ENCODE peak calls at places on chromosome 10, in five cellular contexts. One of them, this sample, is unnamed.

GRCh38 chr10:16792675-16793074 is 24.5 kb downstream of the RSU1 start:
- DNase-seq in fibroblast of villous mesenchyme: peak; percentile 46
- DNase-seq in foreskin fibroblast: no peak
- DNase-seq in fibroblast of mammary gland: no peak
- DNase-seq in CD8-positive, alpha-beta T cell: no peak
- DNase-seq in this sample: peak; percentile 38

GRCh38 chr10:46225597-46225996 is 61.2 kb upstream of the ANTXRL start:
- DNase-seq in fibroblast of villous mesenchyme: no peak
- DNase-seq in foreskin fibroblast: no peak
- DNase-seq in CD8-positive, alpha-beta T cell: no peak
- DNase-seq in fibroblast of mammary gland: no peak
- DNase-seq in this sample: no peak

GRCh38 chr10:83373659-83374058 is 765.6 kb upstream of the GHITM start:
- DNase-seq in fibroblast of villous mesenchyme: peak; percentile 2
- DNase-seq in foreskin fibroblast: no peak
- DNase-seq in fibroblast of mammary gland: no peak
- DNase-seq in CD8-positive, alpha-beta T cell: no peak
- DNase-seq in this sample: no peak

GRCh38 chr10:24261627-24262026 is 52.7 kb downstream of the KIAA1217 start:
- DNase-seq in CD8-positive, alpha-beta T cell: no peak
- DNase-seq in foreskin fibroblast: no peak
- DNase-seq in fibroblast of mammary gland: no peak
- DNase-seq in fibroblast of villous mesenchyme: no peak
- DNase-seq in this sample: no peak

GRCh38 chr10:14579405-14579804 is 195.3 kb downstream of the FAM107B start:
- DNase-seq in CD8-positive, alpha-beta T cell: no peak
- DNase-seq in fibroblast of mammary gland: no peak
- DNase-seq in fibroblast of villous mesenchyme: peak; percentile 70
- DNase-seq in foreskin fibroblast: peak; percentile 13
- DNase-seq in this sample: no peak

GRCh38 chr10:114779803-114780609 is 41.6 kb upstream of the FHIP2A start:
- DNase-seq in fibroblast of mammary gland: peak; percentile 85
- DNase-seq in CD8-positive, alpha-beta T cell: no peak
- DNase-seq in fibroblast of villous mesenchyme: peak; percentile 87
- DNase-seq in foreskin fibroblast: peak; percentile 78
- DNase-seq in this sample: peak; percentile 82

GRCh38 chr10:43623351-43623750 is 17.1 kb downstream of the ZNF485 start:
- DNase-seq in fibroblast of villous mesenchyme: peak; percentile 60
- DNase-seq in foreskin fibroblast: no peak
- DNase-seq in fibroblast of mammary gland: peak; percentile 17
- DNase-seq in CD8-positive, alpha-beta T cell: no peak
- DNase-seq in this sample: no peak

GRCh38 chr10:44949127-44949802 is 10.3 kb upstream of the RASSF4 start:
- DNase-seq in fibroblast of mammary gland: no peak
- DNase-seq in CD8-positive, alpha-beta T cell: no peak
- DNase-seq in fibroblast of villous mesenchyme: no peak
- DNase-seq in foreskin fibroblast: no peak
- DNase-seq in this sample: no peak

GRCh38 chr10:92990615-92991014 is 70.0 kb upstream of the CYP26C1 start:
- DNase-seq in fibroblast of mammary gland: peak; percentile 33
- DNase-seq in CD8-positive, alpha-beta T cell: no peak
- DNase-seq in foreskin fibroblast: no peak
- DNase-seq in fibroblast of villous mesenchyme: peak; percentile 33
- DNase-seq in this sample: peak; percentile 30

GRCh38 chr10:48501806-48502771 is 102.8 kb downstream of the ARHGAP22 start:
- DNase-seq in CD8-positive, alpha-beta T cell: no peak
- DNase-seq in fibroblast of villous mesenchyme: no peak
- DNase-seq in fibroblast of mammary gland: no peak
- DNase-seq in foreskin fibroblast: no peak
- DNase-seq in this sample: no peak

GRCh38 chr10:8279598-8279997 is 225.1 kb downstream of the GATA3 start:
- DNase-seq in fibroblast of mammary gland: no peak
- DNase-seq in CD8-positive, alpha-beta T cell: no peak
- DNase-seq in foreskin fibroblast: no peak
- DNase-seq in fibroblast of villous mesenchyme: peak; percentile 60
- DNase-seq in this sample: peak; percentile 14

GRCh38 chr10:23343591-23344225 is 889 bp downstream of the C10orf67 start:
- DNase-seq in fibroblast of mammary gland: peak; percentile 40
- DNase-seq in fibroblast of villous mesenchyme: peak; percentile 49
- DNase-seq in CD8-positive, alpha-beta T cell: peak; percentile 26
- DNase-seq in foreskin fibroblast: peak; percentile 21
- DNase-seq in this sample: no peak

GRCh38 chr10:688621-689426 is 644 bp downstream of the DIP2C start:
- DNase-seq in fibroblast of villous mesenchyme: peak; percentile 52
- DNase-seq in CD8-positive, alpha-beta T cell: no peak
- DNase-seq in fibroblast of mammary gland: peak; percentile 50
- DNase-seq in foreskin fibroblast: peak; percentile 43
- DNase-seq in this sample: peak; percentile 37

GRCh38 chr10:55820071-55820470 is 541.0 kb downstream of the ZWINT start:
- DNase-seq in foreskin fibroblast: no peak
- DNase-seq in CD8-positive, alpha-beta T cell: no peak
- DNase-seq in fibroblast of mammary gland: no peak
- DNase-seq in fibroblast of villous mesenchyme: no peak
- DNase-seq in this sample: no peak

GRCh38 chr10:66637273-66638036 is 288.4 kb upstream of the LRRTM3 start:
- DNase-seq in foreskin fibroblast: no peak
- DNase-seq in CD8-positive, alpha-beta T cell: no peak
- DNase-seq in fibroblast of mammary gland: no peak
- DNase-seq in fibroblast of villous mesenchyme: no peak
- DNase-seq in this sample: no peak

GRCh38 chr10:13100349-13101294 is 659 bp downstream of the OPTN start:
- DNase-seq in CD8-positive, alpha-beta T cell: peak; percentile 23
- DNase-seq in fibroblast of villous mesenchyme: peak; percentile 68
- DNase-seq in fibroblast of mammary gland: peak; percentile 31
- DNase-seq in foreskin fibroblast: no peak
- DNase-seq in this sample: peak; percentile 20

GRCh38 chr10:101064415-101065030 is 2.7 kb downstream of the KAZALD1 start:
- DNase-seq in CD8-positive, alpha-beta T cell: no peak
- DNase-seq in foreskin fibroblast: no peak
- DNase-seq in fibroblast of villous mesenchyme: no peak
- DNase-seq in fibroblast of mammary gland: no peak
- DNase-seq in this sample: no peak

GRCh38 chr10:42488416-42488815 is 150.0 kb downstream of the ZNF33B start:
- DNase-seq in fibroblast of villous mesenchyme: peak; percentile 50
- DNase-seq in fibroblast of mammary gland: no peak
- DNase-seq in CD8-positive, alpha-beta T cell: no peak
- DNase-seq in foreskin fibroblast: peak; percentile 16
- DNase-seq in this sample: peak; percentile 57

GRCh38 chr10:79068562-79069324 is at the start of gene ZMIZ1:
- DNase-seq in CD8-positive, alpha-beta T cell: peak; percentile 80
- DNase-seq in fibroblast of villous mesenchyme: peak; percentile 95
- DNase-seq in foreskin fibroblast: peak; percentile 91
- DNase-seq in fibroblast of mammary gland: peak; percentile 90
- DNase-seq in this sample: peak; percentile 94
- TF ChIP-seq CTCF in CD8-positive, alpha-beta T cell: no peak
- TF ChIP-seq CTCF in fibroblast of villous mesenchyme: peak; percentile 8
- TF ChIP-seq CTCF in foreskin fibroblast: peak; percentile 9
- TF ChIP-seq CTCF in fibroblast of mammary gland: no peak
- TF ChIP-seq CTCF in this sample: peak; percentile 23

DNA sequence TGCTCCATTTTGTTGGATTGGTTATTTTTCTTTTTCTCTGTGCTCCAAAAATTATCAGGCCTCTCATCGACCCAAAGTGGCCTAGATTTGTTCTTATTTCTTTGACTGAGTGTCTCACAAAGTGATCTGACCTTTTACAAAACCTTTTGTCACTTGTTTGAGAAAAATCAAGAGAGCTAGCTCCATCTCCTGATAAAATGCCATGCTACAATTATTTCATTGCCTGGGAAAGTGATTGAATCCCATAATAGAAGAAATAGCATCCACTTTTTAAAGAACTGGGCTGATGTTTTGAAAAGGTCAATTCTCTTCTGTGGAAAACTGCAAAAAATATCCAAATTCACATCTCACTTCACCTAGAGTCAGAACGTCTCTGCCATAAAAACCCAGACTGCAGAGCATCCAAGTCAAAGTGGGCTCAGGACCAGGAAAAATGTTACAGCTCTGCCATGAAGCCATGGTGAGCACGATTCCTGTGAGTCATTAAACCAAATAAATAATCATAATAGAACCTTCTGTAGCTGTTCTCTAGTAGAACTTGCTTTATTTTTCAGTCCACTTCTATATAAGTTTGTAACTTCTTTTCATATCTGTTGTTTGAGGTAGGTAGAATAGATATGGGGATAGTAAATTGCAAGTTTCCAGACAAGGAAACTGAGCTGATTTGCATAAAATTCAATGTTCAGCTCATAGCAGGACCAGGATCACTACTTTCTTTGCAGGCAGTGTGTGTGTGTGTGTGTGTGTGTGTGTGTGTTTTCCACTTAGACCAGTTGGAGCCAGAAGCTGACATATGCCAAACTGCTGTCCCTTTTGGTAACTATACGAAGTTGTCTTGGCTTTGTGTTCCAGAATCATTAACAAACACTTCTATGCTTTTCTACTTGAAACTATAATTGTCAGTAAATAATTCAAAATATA is 632.5 kb upstream of the ANKRD30A start:
- DNase-seq in foreskin fibroblast: no peak
- DNase-seq in CD8-positive, alpha-beta T cell: no peak
- DNase-seq in fibroblast of mammary gland: peak; percentile 83
- DNase-seq in fibroblast of villous mesenchyme: no peak
- DNase-seq in this sample: no peak
- TF ChIP-seq CTCF in foreskin fibroblast: no peak
- TF ChIP-seq CTCF in CD8-positive, alpha-beta T cell: no peak
- TF ChIP-seq CTCF in fibroblast of mammary gland: no peak
- TF ChIP-seq CTCF in fibroblast of villous mesenchyme: no peak
- TF ChIP-seq CTCF in this sample: no peak

DNA sequence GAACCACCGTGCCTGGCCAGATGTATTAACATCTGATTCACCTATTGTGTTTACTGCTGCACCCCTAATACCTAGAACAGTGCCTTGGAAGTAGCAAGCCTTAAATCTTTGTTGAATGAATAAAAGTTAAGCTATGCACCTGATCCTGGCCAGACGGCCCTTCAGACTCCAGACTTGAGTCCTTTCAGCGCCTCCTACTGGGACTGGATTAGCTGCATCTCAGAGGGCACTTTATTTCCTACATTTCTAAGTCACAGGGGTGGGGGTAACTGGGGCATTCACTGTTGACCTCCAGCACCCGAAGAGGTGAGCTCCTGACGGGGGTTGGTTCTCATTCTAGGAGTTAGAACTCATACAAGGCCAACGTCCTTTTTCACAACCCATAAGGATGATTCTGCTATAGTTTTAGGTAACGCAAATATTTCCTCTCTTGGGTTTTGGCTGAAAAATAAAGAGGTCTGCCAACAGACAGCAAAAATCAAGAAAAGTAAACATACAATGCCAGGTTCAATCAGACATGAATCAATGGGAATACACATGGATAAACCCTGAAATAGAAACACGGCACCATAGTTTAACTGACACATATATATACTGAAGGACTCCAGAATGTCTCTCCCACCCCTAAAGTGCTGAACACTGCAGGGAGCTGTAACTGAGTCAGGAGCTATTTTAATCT is 48.0 kb upstream of the DLG5 start:
- DNase-seq in fibroblast of mammary gland: peak; percentile 70
- DNase-seq in fibroblast of villous mesenchyme: peak; percentile 65
- DNase-seq in CD8-positive, alpha-beta T cell: no peak
- DNase-seq in foreskin fibroblast: peak; percentile 18
- DNase-seq in this sample: no peak
- TF ChIP-seq CTCF in fibroblast of mammary gland: peak; percentile 50
- TF ChIP-seq CTCF in fibroblast of villous mesenchyme: peak; percentile 62
- TF ChIP-seq CTCF in CD8-positive, alpha-beta T cell: no peak
- TF ChIP-seq CTCF in foreskin fibroblast: peak; percentile 41
- TF ChIP-seq CTCF in this sample: peak; percentile 71

DNA sequence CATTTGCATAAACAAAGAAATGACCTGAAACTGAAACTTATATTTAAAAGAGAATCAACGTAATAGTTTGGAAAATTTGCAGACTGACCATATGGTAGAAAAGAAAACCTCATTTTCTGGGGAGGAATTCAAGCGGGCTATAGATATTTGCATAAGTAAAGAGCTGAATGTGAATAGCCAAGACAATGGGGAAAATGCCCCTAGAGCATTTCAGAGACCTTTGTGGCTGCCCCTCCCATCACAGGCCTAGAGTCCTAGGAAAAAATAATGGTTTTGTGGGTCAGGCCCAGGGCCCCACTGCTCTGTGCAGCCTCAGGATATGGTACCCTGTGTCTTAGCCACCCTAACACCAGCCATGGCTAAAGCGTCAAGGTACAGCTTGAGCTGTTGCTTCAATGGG is 480.6 kb upstream of the MBL2 start:
- DNase-seq in CD8-positive, alpha-beta T cell: no peak
- DNase-seq in fibroblast of villous mesenchyme: no peak
- DNase-seq in fibroblast of mammary gland: no peak
- DNase-seq in foreskin fibroblast: no peak
- DNase-seq in this sample: no peak
- TF ChIP-seq CTCF in CD8-positive, alpha-beta T cell: no peak
- TF ChIP-seq CTCF in fibroblast of villous mesenchyme: no peak
- TF ChIP-seq CTCF in fibroblast of mammary gland: no peak
- TF ChIP-seq CTCF in foreskin fibroblast: no peak
- TF ChIP-seq CTCF in this sample: no peak

GRCh38 chr10:119161680-119162079 is 3.8 kb downstream of the SFXN4 start:
- DNase-seq in CD8-positive, alpha-beta T cell: no peak
- DNase-seq in fibroblast of mammary gland: peak; percentile 65
- DNase-seq in foreskin fibroblast: peak; percentile 14
- DNase-seq in fibroblast of villous mesenchyme: peak; percentile 42
- DNase-seq in this sample: no peak
- TF ChIP-seq CTCF in CD8-positive, alpha-beta T cell: no peak
- TF ChIP-seq CTCF in fibroblast of mammary gland: peak; percentile 3
- TF ChIP-seq CTCF in foreskin fibroblast: no peak
- TF ChIP-seq CTCF in fibroblast of villous mesenchyme: peak; percentile 22
- TF ChIP-seq CTCF in this sample: no peak

GRCh38 chr10:34737772-34738169 is 77.3 kb downstream of the PARD3 start:
- DNase-seq in foreskin fibroblast: no peak
- DNase-seq in CD8-positive, alpha-beta T cell: no peak
- DNase-seq in fibroblast of mammary gland: no peak
- DNase-seq in fibroblast of villous mesenchyme: no peak
- DNase-seq in this sample: no peak
- TF ChIP-seq CTCF in foreskin fibroblast: no peak
- TF ChIP-seq CTCF in CD8-positive, alpha-beta T cell: no peak
- TF ChIP-seq CTCF in fibroblast of mammary gland: no peak
- TF ChIP-seq CTCF in fibroblast of villous mesenchyme: no peak
- TF ChIP-seq CTCF in this sample: no peak

DNA sequence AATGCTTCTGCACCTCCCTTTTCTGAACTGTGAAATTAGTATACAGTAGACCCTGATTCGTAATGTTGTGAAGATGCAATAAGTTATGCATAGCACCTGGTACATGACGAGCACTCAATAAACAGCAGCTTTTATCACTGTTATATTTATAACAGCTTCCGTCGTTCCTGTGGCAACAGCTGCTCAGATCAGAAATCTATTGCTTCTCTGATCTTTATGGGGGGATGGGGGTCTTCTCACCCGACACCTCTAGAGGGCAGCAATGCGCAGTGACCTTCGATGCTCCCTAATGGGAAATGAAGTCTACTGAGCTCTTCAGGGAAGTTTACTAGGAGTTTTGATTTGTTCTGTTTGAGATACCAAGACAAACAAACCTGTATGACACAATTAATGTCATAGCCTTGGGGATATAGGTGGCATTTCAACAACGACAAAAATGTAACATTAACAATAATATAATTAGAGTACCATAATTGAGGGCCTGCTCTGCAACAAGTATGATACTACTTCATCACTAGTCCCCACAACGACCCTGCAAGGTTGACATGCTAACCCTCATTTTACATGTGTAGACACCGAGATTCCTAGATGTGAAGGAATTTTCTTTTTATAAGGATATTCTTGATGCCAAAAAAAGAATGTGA is 289.6 kb downstream of the SFMBT2 start:
- DNase-seq in CD8-positive, alpha-beta T cell: peak; percentile 79
- DNase-seq in foreskin fibroblast: no peak
- DNase-seq in fibroblast of mammary gland: peak; percentile 40
- DNase-seq in fibroblast of villous mesenchyme: peak; percentile 33
- DNase-seq in this sample: no peak
- TF ChIP-seq CTCF in CD8-positive, alpha-beta T cell: peak; percentile 61
- TF ChIP-seq CTCF in foreskin fibroblast: no peak
- TF ChIP-seq CTCF in fibroblast of mammary gland: peak; percentile 71
- TF ChIP-seq CTCF in fibroblast of villous mesenchyme: peak; percentile 64
- TF ChIP-seq CTCF in this sample: peak; percentile 35

This sample was measured in HFFc6.